ENCODE peak calls at places on chromosomes 1 and 21, in four cellular contexts. I, H, U and X are unnamed samples.

GRCh38 chr1:111895017-111895416 is 94.5 kb downstream of the KCND3 start:
- DNase-seq in I (no peak), H (no peak), U (no peak), X (no peak)

GRCh38 chr21:16873581-16873980 is 639.3 kb upstream of the CXADR start:
- DNase-seq in I (no peak), H (no peak), U (no peak), X (no peak)

GRCh38 chr1:54299037-54299436 is 99.1 kb downstream of the MRPL37 start:
- DNase-seq in I (no peak), H (no peak), U (no peak), X (no peak)

GRCh38 chr21:45278156-45278911 is 9.4 kb downstream of the POFUT2 start:
- DNase-seq in I (no peak), H (peak), U (peak), X (peak)

GRCh38 chr21:25995283-25995682 is 175.3 kb downstream of the APP start:
- DNase-seq in I (no peak), H (no peak), U (no peak), X (no peak)

GRCh38 chr21:46063227-46063626 is 34.7 kb upstream of the COL6A2 start:
- DNase-seq in I (no peak), H (no peak), U (no peak), X (no peak)

GRCh38 chr1:70896224-70896623 is 151.4 kb downstream of the PTGER3 start:
- DNase-seq in I (no peak), H (no peak), U (peak), X (no peak)

GRCh38 chr1:30718636-30719405 is 4.6 kb downstream of the MATN1 start:
- DNase-seq in I (peak), H (peak), U (peak), X (no peak)

GRCh38 chr1:26597629-26598039 is 68.1 kb downstream of the RPS6KA1 start:
- DNase-seq in I (peak), H (no peak), U (no peak), X (no peak)

GRCh38 chr21:44930543-44930981 is 9.3 kb upstream of the SLX9 start:
- DNase-seq in I (no peak), H (peak), U (peak), X (no peak)

GRCh38 chr1:222522105-222522915 is 25.6 kb downstream of the HHIPL2 start:
- DNase-seq in I (no peak), H (no peak), U (no peak), X (no peak)

GRCh38 chr1:156893048-156893953 is at the start of gene PEAR1:
- DNase-seq in I (peak), H (peak), U (peak), X (no peak)

GRCh38 chr1:246565751-246566127 is 322 bp downstream of the TFB2M start:
- DNase-seq in I (no peak), H (no peak), U (no peak), X (no peak)

GRCh38 chr1:28313710-28314510 is 14.9 kb upstream of the MED18 start:
- DNase-seq in I (peak), H (no peak), U (peak), X (no peak)

GRCh38 chr1:214573386-214574358 is 22.3 kb upstream of the PTPN14 start:
- DNase-seq in I (no peak), H (no peak), U (peak), X (no peak)

GRCh38 chr1:192633533-192634258 is 2.3 kb upstream of the RGS13 start:
- DNase-seq in I (no peak), H (no peak), U (no peak), X (no peak)

GRCh38 chr1:99363531-99363930 is 99.2 kb downstream of the PLPPR4 start:
- DNase-seq in I (no peak), H (no peak), U (no peak), X (no peak)

GRCh38 chr1:108704501-108704900 is 8.2 kb upstream of the FNDC7 start:
- DNase-seq in I (peak), H (no peak), U (no peak), X (no peak)

GRCh38 chr1:93567255-93567918 is 114.2 kb downstream of the BCAR3 start:
- DNase-seq in I (peak), H (no peak), U (peak), X (no peak)

GRCh38 chr1:232923739-232924386 is 26.5 kb upstream of the NTPCR start:
- DNase-seq in I (no peak), H (no peak), U (no peak), X (no peak)

GRCh38 chr1:28010979-28011378 is 51.2 kb downstream of the XKR8 start:
- DNase-seq in I (peak), H (no peak), U (no peak), X (no peak)

GRCh38 chr1:230791986-230792564 is 44.9 kb downstream of the CAPN9 start:
- DNase-seq in I (no peak), H (no peak), U (peak), X (no peak)

GRCh38 chr1:184056921-184057496 is 5.5 kb downstream of the TSEN15 start:
- DNase-seq in I (no peak), H (no peak), U (no peak), X (no peak)

GRCh38 chr1:219773775-219774174 is 154.6 kb downstream of the SLC30A10 start:
- DNase-seq in I (no peak), H (no peak), U (no peak), X (no peak)

GRCh38 chr1:210771131-210771530 is 362.8 kb downstream of the KCNH1 start:
- DNase-seq in I (no peak), H (no peak), U (no peak), X (no peak)

GRCh38 chr1:53078333-53079101 is 16.5 kb downstream of the PODN start:
- DNase-seq in I (no peak), H (peak), U (no peak), X (peak)

GRCh38 chr1:17892225-17892624 is 137.1 kb downstream of the ACTL8 start:
- DNase-seq in I (no peak), H (no peak), U (peak), X (no peak)

GRCh38 chr21:44914176-44914874 is 6.4 kb downstream of the ITGB2 start:
- DNase-seq in I (no peak), H (no peak), U (no peak), X (no peak)

GRCh38 chr1:166975361-166976129 is at the start of gene ILDR2:
- DNase-seq in I (peak), H (peak), U (peak), X (peak)

GRCh38 chr1:208059328-208060017 is 148.5 kb upstream of the CD34 start:
- DNase-seq in I (peak), H (no peak), U (peak), X (no peak)

GRCh38 chr21:16241500-16241963 is 511.8 kb downstream of the USP25 start:
- DNase-seq in I (no peak), H (no peak), U (peak), X (no peak)

GRCh38 chr1:3585940-3586568 is 25.3 kb downstream of the MEGF6 start:
- DNase-seq in I (no peak), H (no peak), U (no peak), X (no peak)

GRCh38 chr21:14956826-14957225 is 108.0 kb downstream of the NRIP1 start:
- DNase-seq in I (no peak), H (no peak), U (no peak), X (no peak)

GRCh38 chr1:75134939-75135828 is 996 bp downstream of the LHX8 start:
- DNase-seq in I (no peak), H (no peak), U (peak), X (no peak)

GRCh38 chr1:9833632-9834031 is 9.9 kb upstream of the CLSTN1 start:
- DNase-seq in I (no peak), H (no peak), U (no peak), X (no peak)

GRCh38 chr21:36089946-36090345 is 20.1 kb downstream of the CBR1 start:
- DNase-seq in I (no peak), H (no peak), U (no peak), X (no peak)
- H3K27ac ChIP-seq in I (no peak), H (no peak), U (no peak), X (peak)

DNA sequence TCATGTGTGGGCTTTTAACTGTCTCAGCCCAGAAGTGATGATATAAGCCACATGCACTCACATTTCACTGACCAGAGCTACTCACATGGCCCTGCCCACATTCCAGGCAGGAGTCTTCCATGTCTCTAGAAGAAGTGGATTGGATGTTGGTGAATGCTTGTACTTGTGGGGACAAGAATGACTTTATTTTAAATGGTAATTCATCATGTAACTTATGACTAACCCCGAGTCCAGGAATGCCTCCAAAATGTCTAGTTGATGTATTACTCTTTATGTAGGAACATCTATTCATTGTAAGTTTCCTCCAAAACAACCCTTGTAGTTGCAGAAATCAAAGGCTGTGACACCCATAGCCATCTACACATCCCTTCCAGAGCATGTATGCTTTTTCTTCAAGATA is 15.7 kb upstream of the CAMK1G start:
- DNase-seq in I (peak), H (no peak), U (no peak), X (no peak)
- H3K4me3 ChIP-seq in I (no peak), H (no peak), U (no peak), X (no peak)

DNA sequence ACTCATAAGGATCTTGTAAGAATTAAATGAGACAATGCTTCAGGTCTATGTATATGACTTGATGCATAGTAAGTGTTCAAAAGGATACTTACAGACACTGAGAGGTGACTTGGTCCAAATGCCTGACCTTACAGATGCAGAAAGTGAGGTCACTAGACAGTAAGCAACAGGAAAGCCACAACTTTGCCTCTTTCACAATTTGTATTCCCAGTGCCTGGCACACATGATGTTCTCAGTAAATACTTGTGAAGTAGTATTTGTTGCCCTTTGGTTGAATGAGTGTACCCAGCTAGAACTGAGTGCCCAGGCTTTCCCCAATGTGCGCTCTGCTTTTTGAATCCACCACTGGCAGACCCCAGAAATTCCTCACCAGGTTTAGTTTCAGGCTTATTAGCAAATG is 105.1 kb downstream of the BEND5 start:
- DNase-seq in I (no peak), H (no peak), U (no peak), X (no peak)
- H3K27ac ChIP-seq in I (no peak), H (no peak), U (no peak), X (no peak)

GRCh38 chr1:202198360-202198711 is 4.7 kb downstream of the LGR6 start:
- DNase-seq in I (no peak), H (no peak), U (no peak), X (no peak)

GRCh38 chr1:202197670-202198359 is 4.2 kb downstream of the LGR6 start:
- DNase-seq in I (no peak), H (no peak), U (no peak), X (no peak)

GRCh38 chr1:202200112-202200548 is 6.5 kb downstream of the LGR6 start:
- DNase-seq in I (no peak), H (no peak), U (peak), X (no peak)

GRCh38 chr1:202200669-202201068 is 7.1 kb downstream of the LGR6 start:
- DNase-seq in I (no peak), H (no peak), U (no peak), X (no peak)

DNA sequence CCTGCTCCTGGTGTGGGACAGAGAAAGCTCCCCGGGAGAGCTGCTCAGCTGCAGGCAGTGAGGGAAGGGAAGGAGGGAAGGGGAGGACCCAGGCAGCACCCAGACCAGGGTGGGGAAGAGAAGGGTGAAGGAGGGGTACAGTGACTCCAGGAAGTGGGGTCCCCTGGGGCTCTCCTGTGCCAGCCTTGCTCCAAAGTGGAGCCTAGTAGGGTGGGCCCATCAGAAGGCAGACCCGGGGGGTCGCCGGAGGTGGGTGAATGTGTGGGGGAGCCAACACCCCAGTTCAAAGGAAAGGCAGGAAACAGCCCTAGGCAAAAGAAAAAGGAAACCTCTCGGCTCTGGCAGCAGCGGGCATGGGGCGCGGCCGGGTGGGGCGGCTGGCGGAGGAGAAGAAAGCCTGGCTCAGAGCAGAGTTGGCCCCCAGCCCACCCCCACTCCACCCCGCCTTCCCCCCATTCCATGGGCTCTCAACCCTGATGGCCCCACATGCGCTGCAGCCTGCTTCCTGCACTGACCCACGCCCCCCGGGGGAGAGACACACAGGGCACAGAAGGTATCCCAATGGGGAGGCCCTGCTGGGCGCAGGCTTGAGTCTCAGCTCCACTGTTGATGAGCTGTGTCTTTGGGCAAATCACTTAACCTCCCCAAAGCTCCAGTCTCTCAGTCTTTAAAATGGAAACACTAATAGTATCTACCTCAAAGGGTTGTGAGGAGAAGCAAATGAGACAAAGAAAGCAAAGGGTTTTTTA is 5.7 kb downstream of the LGR6 start:
- DNase-seq in I (no peak), H (no peak), U (no peak), X (no peak)
- H3K4me3 ChIP-seq in I (no peak), H (no peak), U (no peak), X (no peak)

DNA sequence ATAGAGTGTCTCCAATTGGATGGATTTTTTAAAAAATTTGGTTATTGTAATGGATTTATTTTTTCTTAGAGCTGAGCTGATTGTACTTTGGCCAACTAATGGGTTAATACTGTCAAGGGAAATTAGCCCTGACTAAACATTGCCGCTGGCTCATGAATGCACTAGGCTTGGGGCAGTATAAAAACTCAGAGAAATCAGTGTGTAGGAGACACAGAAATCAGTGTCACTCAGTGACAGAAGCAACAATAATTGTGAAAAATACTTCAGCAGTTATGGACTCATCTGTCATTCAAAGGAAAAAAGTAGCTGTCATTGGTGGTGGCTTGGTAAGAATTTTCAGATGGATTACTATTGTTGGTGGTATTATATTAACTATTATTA is at the start of gene KMO:
- DNase-seq in I (peak), H (no peak), U (no peak), X (no peak)
- H3K27ac ChIP-seq in I (no peak), H (no peak), U (no peak), X (peak)

DNA sequence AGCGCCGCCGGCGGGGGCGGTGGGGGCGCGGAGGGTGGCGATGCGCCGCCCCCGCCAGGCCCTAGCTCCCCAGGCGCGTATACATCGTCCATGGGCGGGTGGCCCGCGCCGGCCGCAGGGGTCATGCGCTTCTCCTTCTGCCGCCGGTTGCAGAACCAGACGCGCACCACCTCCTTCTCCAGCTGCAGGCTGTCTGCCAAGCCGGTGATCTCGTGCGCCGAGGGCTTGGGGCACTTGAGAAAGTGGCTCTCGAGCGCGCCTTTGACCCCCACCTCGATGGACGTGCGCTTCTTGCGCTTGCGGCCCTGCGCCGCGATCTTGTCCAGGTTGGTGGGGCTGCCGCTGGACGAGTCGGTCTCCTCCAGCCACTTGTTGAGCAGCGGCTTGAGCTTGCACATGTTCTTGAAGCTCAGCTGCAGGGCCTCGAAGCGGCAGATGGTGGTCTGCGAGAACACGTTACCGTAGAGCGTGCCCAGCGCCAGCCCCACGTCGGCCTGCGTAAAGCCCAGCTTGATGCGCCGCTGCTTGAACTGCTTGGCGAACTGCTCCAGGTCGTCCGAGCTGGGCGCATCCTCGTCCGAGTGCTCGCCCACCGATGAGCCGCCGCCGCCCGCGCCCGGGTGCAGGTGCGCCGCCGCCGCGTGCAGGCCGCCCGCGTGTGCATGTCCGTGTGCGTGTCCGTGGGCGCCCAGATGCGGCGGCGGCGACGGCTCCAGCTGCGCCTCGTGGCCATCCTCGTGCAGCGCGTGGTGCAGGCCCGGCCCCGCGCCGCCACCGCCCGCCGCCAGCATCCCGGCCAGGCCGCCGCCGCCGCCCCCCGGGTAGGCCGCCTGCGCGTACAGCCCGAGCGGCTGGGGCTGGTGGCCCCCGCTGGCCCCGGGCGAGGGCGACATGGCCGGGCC is 911 bp downstream of the POU3F1 start:
- DNase-seq in I (no peak), H (no peak), U (peak), X (no peak)
- H3K4me3 ChIP-seq in I (no peak), H (no peak), U (no peak), X (peak)

GRCh38 chr1:58576727-58577675 is at the start of gene TACSTD2:
- DNase-seq in I (peak), H (no peak), U (peak), X (no peak)
- H3K27ac ChIP-seq in I (peak), H (no peak), U (no peak), X (peak)

GRCh38 chr1:65470766-65471165 is 50.3 kb downstream of the LEPR start:
- DNase-seq in I (no peak), H (no peak), U (no peak), X (no peak)
- H3K4me3 ChIP-seq in I (no peak), H (no peak), U (peak), X (no peak)

DNA sequence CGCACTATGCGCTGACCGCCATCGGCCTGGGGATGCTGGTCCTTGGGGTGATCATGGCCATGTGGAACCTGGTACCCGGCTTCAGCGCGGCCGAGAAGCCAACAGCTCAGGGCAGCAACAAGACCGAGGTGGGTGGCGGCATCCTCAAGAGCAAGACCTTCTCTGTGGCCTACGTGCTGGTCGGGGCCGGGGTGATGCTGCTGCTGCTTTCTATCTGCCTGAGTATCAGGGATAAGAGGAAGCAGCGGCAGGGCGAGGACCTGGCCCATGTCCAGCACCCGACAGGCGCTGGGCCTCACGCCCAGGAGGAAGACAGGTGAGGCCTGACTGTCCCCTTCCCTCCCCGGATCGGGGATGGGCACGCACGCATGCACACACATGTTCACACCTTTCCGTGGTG is 31.9 kb upstream of the FHAD1 start:
- DNase-seq in I (no peak), H (peak), U (no peak), X (no peak)
- H3K27ac ChIP-seq in I (peak), H (peak), U (peak), X (no peak)